ENCODE peak calls at places on chromosomes 4 and X, in eight cellular contexts. M is aorta; Z is EL; R is GF-D8; A is activated CD8-positive, alpha-beta T cell treated with anti-CD3 and anti-CD28 coated beads for 36 hours; H is NCI-H1092 treated with DMSO at 0.1 percent for 48 hours; L is NCI-H1417; F is AG20443. W is an unnamed sample.
A peak's percentile ranks its signal among the peaks of the same experiment; 100 is the strongest.

GRCh38 chr4:108315699-108316098 is 147.0 kb upstream of the LEF1 start:
- DNase-seq in M (no peak), Z (no peak), R (no peak), A (no peak), H (no peak), L (no peak), F (no peak), W (no peak)

GRCh38 chr4:37245391-37245954 is 930 bp downstream of the NWD2 start:
- DNase-seq in M (no peak), Z (no peak), R (no peak), A (no peak), H (no peak), L (no peak), F (no peak), W (no peak)

GRCh38 chr4:102736636-102737549 is 23.9 kb downstream of the MANBA start:
- DNase-seq in M (no peak), Z (no peak), R (no peak), A (no peak), H (no peak), L (no peak), F (no peak), W (no peak)

GRCh38 chr4:2958446-2958845 is 4.8 kb downstream of the NOP14 start:
- DNase-seq in M (no peak), Z (peak; percentile 72), R (no peak), A (no peak), H (no peak), L (no peak), F (peak; percentile 39), W (no peak)

GRCh38 chrX:139203681-139204575 is 326.6 kb upstream of the F9 start:
- DNase-seq in M (peak; percentile 76), Z (peak; percentile 0), R (no peak), A (no peak), H (peak; percentile 40), L (no peak), F (peak; percentile 33), W (peak; percentile 0)

GRCh38 chr4:156798438-156798837 is 173.2 kb downstream of the PDGFC start:
- DNase-seq in M (no peak), Z (no peak), R (no peak), A (no peak), H (no peak), L (no peak), F (no peak), W (no peak)

GRCh38 chr4:27318740-27319139 is 458.1 kb downstream of the STIM2 start:
- DNase-seq in M (no peak), Z (peak; percentile 63), R (peak; percentile 11), A (peak; percentile 47), H (peak; percentile 1), L (peak; percentile 22), F (peak; percentile 37), W (no peak)

GRCh38 chr4:80073362-80074008 is 456 bp upstream of the ANTXR2 start:
- DNase-seq in M (no peak), Z (no peak), R (peak; percentile 88), A (peak; percentile 47), H (no peak), L (no peak), F (no peak), W (no peak)

GRCh38 chr4:158315706-158316105 is 105.4 kb downstream of the TMEM144 start:
- DNase-seq in M (no peak), Z (peak; percentile 74), R (no peak), A (no peak), H (no peak), L (no peak), F (peak; percentile 44), W (no peak)

GRCh38 chr4:159312236-159312635 is 209.4 kb downstream of the RAPGEF2 start:
- DNase-seq in M (no peak), Z (no peak), R (no peak), A (no peak), H (no peak), L (no peak), F (no peak), W (no peak)

GRCh38 chrX:84046403-84046984 is 141.5 kb downstream of the RPS6KA6 start:
- DNase-seq in M (no peak), Z (peak; percentile 29), R (no peak), A (peak; percentile 5), H (peak; percentile 67), L (no peak), F (peak; percentile 13), W (peak; percentile 36)

GRCh38 chr4:13546855-13547562 is 2.7 kb upstream of the NKX3-2 start:
- DNase-seq in M (peak; percentile 80), Z (no peak), R (no peak), A (no peak), H (peak; percentile 19), L (no peak), F (no peak), W (no peak)

GRCh38 chr4:47510036-47510435 is 25.0 kb downstream of the ATP10D start:
- DNase-seq in M (no peak), Z (no peak), R (no peak), A (no peak), H (no peak), L (no peak), F (no peak), W (no peak)

GRCh38 chrX:65035451-65035779 is 59.2 kb upstream of the ZC4H2 start:
- DNase-seq in M (no peak), Z (peak; percentile 23), R (no peak), A (no peak), H (no peak), L (no peak), F (no peak), W (no peak)